ENCODE peak calls at places on chromosomes 16 and 17, in six cellular contexts. E is left colon; U is PC-3; B is GM03348; N is stimulated activated naive CD4-positive, alpha-beta T cell; V is activated effector memory CD4-positive, alpha-beta T cell treated with anti-CD3 and anti-CD28 coated beads, Interleukin-2, amount 50 U/mL, for 16 hours. Z is an unnamed sample.

GRCh38 chr17:80855968-80856862 is 135.4 kb upstream of the CHMP6 start:
- DNase-seq in N (no peak), E (peak), V (peak), B (peak), U (peak), Z (peak)

GRCh38 chr16:9489823-9490467 is 398.5 kb downstream of the HAPSTR1 start:
- DNase-seq in E (peak), B (no peak), N (no peak), U (no peak), V (no peak), Z (no peak)

GRCh38 chr16:20755238-20755637 is 8.6 kb upstream of the ACSM3 start:
- DNase-seq in N (no peak), U (no peak), B (no peak), E (no peak), V (no peak), Z (no peak)

GRCh38 chr16:4980691-4981090 is 22.6 kb downstream of the SEC14L5 start:
- DNase-seq in B (no peak), E (no peak), N (no peak), V (no peak), U (no peak), Z (no peak)

GRCh38 chr17:71237903-71238538 is 882.8 kb upstream of the SOX9 start:
- DNase-seq in E (no peak), N (no peak), B (peak), V (no peak), U (peak), Z (no peak)

GRCh38 chr17:61324540-61324868 is 75.1 kb upstream of the TBX2 start:
- DNase-seq in V (no peak), U (peak), N (no peak), B (no peak), E (no peak), Z (no peak)

GRCh38 chr16:81784042-81784785 is 5.1 kb downstream of the PLCG2 start:
- DNase-seq in B (no peak), N (no peak), V (no peak), E (no peak), U (no peak), Z (no peak)

GRCh38 chr16:86946396-86946795 is 368.0 kb downstream of the FOXL1 start:
- DNase-seq in U (peak), B (peak), V (no peak), N (no peak), E (no peak), Z (no peak)

Z was measured in gastrocnemius medialis.